ENCODE peak calls at places on chromosomes 12 and 14, in six cellular contexts. Q is stomach, X is sigmoid colon, G is transverse colon, B is esophagus muscularis mucosa, M is K562. Y is an unnamed sample.

GRCh38 chr12:130925616-130926015 is 28.1 kb upstream of the ADGRD1 start:
- DNase-seq in G (no peak), M (no peak), X (no peak), Q (no peak), B (no peak), Y (no peak)

GRCh38 chr12:48542300-48542928 is 17.0 kb downstream of the OR8S1 start:
- DNase-seq in G (peak; percentile 53), X (no peak), Q (peak; percentile 53), M (peak; percentile 55), B (no peak), Y (no peak)

GRCh38 chr12:125435871-125436270 is 370.6 kb downstream of the AACS start:
- DNase-seq in M (no peak), G (no peak), Q (no peak), X (no peak), B (no peak), Y (no peak)

GRCh38 chr14:95475540-95476240 is 40.8 kb downstream of the SYNE3 start:
- DNase-seq in M (peak; percentile 25), X (no peak), G (no peak), B (no peak), Q (no peak), Y (no peak)

GRCh38 chr14:74240794-74241610 is 1.8 kb downstream of the VSX2 start:
- DNase-seq in G (no peak), X (no peak), B (no peak), M (no peak), Q (no peak), Y (no peak)

GRCh38 chr14:32608880-32609279 is 279.8 kb downstream of the AKAP6 start:
- DNase-seq in X (no peak), G (no peak), B (no peak), M (no peak), Q (no peak), Y (no peak)

GRCh38 chr14:83463500-83464098 is 1929.9 kb upstream of the SEL1L start:
- DNase-seq in G (no peak), M (peak; percentile 21), Q (peak; percentile 29), B (no peak), X (no peak), Y (no peak)

GRCh38 chr14:53032161-53032803 is 81.4 kb upstream of the FERMT2 start:
- DNase-seq in M (no peak), B (no peak), G (no peak), X (peak; percentile 66), Q (no peak), Y (no peak)

GRCh38 chr12:89183985-89184435 is 168.3 kb downstream of the DUSP6 start:
- DNase-seq in X (peak; percentile 88), B (no peak), M (no peak), Q (no peak), G (peak; percentile 15), Y (peak; percentile 85)

GRCh38 chr12:30985814-30986452 is 59.4 kb downstream of the TSPAN11 start:
- DNase-seq in B (no peak), X (no peak), G (peak; percentile 23), Q (peak; percentile 59), M (peak; percentile 46), Y (no peak)

DNA sequence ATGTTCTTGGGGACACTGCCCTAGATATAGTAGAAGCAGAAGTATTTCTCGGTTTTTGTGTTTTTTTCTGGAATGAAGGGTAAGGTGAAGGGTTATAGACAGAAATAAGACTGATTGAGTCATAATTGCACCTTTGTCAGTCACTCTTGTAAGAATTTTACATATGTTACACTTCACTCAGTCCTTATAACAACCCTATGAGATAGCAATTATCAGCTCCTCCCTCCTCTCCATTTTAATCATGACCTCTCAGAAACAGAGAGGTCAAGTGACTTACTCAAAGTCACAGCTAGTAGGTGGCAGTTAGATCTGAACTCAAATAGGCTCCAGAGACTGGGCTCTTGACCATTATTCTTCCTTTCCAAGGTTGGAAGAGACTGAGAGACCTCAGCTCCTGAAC is 121.1 kb downstream of the CRADD start:
- DNase-seq in Q (no peak), B (no peak), G (no peak), X (no peak), M (no peak), Y (no peak)
- TF ChIP-seq POLR2A in Q (no peak), B (no peak), G (no peak), X (no peak), M (no peak), Y (no peak)

GRCh38 chr12:121092034-121092433 is 40.6 kb upstream of the P2RX7 start:
- DNase-seq in G (no peak), X (no peak), M (no peak), Q (no peak), B (no peak), Y (no peak)
- TF ChIP-seq POLR2AphosphoS5 in G (no peak), X (no peak), M (no peak), Q (no peak), B (no peak), Y (no peak)

GRCh38 chr14:82354126-82354525 is 820.5 kb upstream of the SEL1L start:
- DNase-seq in X (no peak), B (no peak), M (no peak), G (no peak), Q (no peak), Y (no peak)
- TF ChIP-seq EP300 in X (no peak), B (no peak), M (no peak), G (no peak), Q (no peak), Y (no peak)

GRCh38 chr12:12716151-12716844 is 870 bp upstream of the CDKN1B start:
- DNase-seq in Q (no peak), G (no peak), M (no peak), X (no peak), B (peak; percentile 90), Y (no peak)
- TF ChIP-seq POLR2A in Q (no peak), G (no peak), M (no peak), X (no peak), B (no peak), Y (no peak)

DNA sequence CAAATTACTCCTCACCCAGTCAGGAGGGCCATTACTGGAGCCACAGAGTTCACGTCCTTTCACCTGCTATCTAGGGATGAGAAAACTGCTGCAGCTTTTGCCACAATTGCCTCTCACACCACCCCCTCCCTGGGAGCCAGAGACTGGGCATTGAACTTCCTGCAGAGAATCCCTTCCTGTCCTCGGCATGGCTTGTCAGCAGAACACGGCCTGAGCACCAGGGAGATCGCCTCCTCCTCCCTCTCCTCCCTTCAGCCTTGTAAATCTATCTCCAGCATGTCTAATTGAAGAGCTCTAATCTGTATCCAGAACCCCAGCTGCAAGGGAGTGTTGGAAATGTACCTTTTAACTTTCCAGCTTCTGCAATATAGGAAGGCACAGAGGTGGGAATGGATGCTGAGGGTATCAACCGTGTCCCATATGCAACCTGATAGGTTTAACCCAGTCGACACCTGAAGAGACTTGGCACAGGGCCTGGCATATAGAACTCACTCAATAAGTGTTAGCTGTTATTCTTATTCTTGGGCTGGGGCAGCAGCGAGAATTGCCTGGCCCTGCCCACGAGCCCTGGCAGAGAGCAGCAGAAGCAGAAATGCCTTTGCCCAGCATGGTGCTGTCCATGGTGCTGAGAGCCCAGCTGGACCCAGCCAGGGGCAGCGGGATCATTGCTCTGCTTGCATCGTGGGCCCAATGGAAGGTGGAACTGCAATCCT is 26.8 kb downstream of the TMEM63C start:
- DNase-seq in G (peak; percentile 64), M (peak; percentile 63), X (no peak), Q (peak; percentile 69), B (no peak), Y (no peak)
- TF ChIP-seq POLR2AphosphoS5 in G (no peak), M (no peak), X (no peak), Q (no peak), B (no peak), Y (no peak)

DNA sequence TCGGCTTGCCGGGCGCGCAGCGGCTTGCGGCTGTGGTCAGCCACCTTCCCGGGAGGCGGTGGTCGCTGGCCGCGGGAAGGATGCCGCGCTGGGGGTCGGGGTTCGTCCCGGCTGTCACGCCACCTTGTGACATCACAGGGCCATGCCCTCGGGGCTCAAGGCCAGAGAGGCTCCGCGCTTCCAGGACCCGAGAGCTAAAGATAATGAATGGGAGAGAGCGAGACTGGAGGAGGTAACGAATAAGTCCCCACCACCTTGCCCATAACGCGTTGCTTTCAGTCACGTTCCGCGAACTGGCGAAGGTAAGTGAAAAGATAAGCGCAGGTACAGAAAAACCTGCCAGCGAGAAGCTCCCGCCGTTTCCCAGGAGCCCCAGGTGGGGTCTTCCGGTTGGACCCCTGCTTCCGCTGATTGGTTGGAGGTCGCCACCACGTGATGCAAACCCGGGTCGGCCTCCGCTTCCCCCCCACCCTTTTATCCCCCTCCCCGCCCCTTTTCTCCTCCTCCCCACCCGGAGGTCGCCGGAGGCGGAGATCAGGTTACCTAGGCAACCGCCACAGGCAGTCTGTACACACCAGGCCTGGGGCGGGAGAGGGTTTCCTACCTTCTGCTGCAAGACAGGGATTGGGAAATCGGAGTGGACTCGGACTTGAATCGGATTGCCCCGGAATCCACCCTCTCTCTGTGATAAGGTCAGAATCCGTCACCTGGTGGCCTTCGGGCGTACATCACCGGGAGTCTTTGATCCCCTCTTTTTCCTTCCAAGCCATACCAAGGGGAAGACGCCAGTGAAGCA is at the start of gene LRRC9:
- DNase-seq in G (peak; percentile 14), Q (no peak), M (peak; percentile 17), X (no peak), B (no peak), Y (peak; percentile 78)
- TF ChIP-seq EP300 in G (no peak), Q (no peak), M (no peak), X (no peak), B (no peak), Y (no peak)

GRCh38 chr12:21941522-21942376 is 523 bp upstream of the ABCC9 start:
- DNase-seq in B (no peak), G (peak; percentile 45), Q (no peak), M (no peak), X (peak; percentile 87), Y (peak; percentile 79)

GRCh38 chr12:21940549-21940948 is 677 bp downstream of the ABCC9 start:
- DNase-seq in Q (no peak), G (no peak), M (no peak), B (no peak), X (no peak), Y (no peak)

GRCh38 chr12:21942377-21942703 is 1.1 kb upstream of the ABCC9 start:
- DNase-seq in X (no peak), M (no peak), G (no peak), Q (no peak), B (no peak), Y (no peak)

GRCh38 chr12:21939435-21939834 is 1.8 kb downstream of the ABCC9 start:
- DNase-seq in X (no peak), M (no peak), B (no peak), Q (no peak), G (no peak), Y (no peak)

DNA sequence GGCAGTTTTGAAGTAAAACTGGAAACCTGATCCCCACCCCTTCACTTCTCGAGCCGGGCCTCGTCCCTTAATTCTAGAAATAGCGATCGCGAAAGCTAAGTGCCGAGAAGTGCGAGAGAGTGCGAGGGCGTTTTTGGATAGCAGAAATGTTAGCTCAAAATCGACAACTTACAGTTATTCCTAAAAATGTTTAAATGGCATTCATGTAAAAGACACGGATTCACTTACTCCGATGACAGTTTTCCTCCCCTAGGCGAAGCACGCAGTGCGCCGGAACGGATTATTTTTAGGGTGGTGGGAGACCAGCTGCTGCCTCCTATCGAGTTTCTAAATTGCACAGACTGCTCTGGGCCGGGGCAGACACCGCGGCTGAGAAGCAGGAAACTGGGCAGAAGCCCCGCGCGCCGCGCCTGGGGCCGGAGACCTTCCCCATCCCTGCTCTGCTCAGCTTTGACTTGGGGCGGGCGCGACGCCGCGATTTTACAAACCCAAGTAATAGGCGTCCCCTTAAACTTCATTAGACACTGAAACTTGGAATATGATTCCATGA is at the start of gene ABCC9:
- DNase-seq in Q (peak; percentile 28), B (peak; percentile 93), X (peak; percentile 81), M (peak; percentile 4), G (peak; percentile 13), Y (peak; percentile 83)
- TF ChIP-seq POLR2A in Q (no peak), B (peak; percentile 18), X (peak; percentile 33), M (no peak), G (no peak), Y (no peak)

GRCh38 chr14:101719045-101719645 is 42.4 kb upstream of the PPP2R5C start:
- DNase-seq in X (no peak), Q (peak; percentile 19), M (no peak), G (no peak), B (peak; percentile 88), Y (peak; percentile 40)
- TF ChIP-seq POLR2AphosphoS5 in X (no peak), Q (no peak), M (no peak), G (no peak), B (no peak), Y (no peak)